ENCODE peak calls at places on chromosomes 3 and 15, in eight cellular contexts. T, X, J, A, S, I, R and E are unnamed samples.

GRCh38 chr15:72110355-72110754 is 7.6 kb downstream of the MYO9A start:
- DNase-seq in A (no peak), T (no peak), J (no peak), R (no peak), X (no peak), S (no peak), I (no peak), E (peak)

GRCh38 chr15:99408236-99409096 is 157.2 kb downstream of the LRRC28 start:
- DNase-seq in X (no peak), I (peak), J (no peak), S (no peak), T (no peak), R (no peak), A (no peak), E (peak)

GRCh38 chr15:70259640-70260066 is 161.9 kb upstream of the TLE3 start:
- DNase-seq in X (no peak), A (no peak), R (no peak), T (no peak), S (no peak), J (no peak), I (no peak), E (no peak)

GRCh38 chr3:27165348-27165747 is 203.8 kb downstream of the NEK10 start:
- DNase-seq in T (no peak), R (no peak), X (no peak), I (peak), S (no peak), A (no peak), J (no peak), E (peak)

GRCh38 chr15:32652178-32652577 is 10.7 kb downstream of the SCG5 start:
- DNase-seq in I (no peak), R (no peak), S (no peak), A (no peak), X (no peak), J (no peak), T (no peak), E (no peak)

GRCh38 chr3:189186093-189186492 is 14.3 kb downstream of the TPRG1 start:
- DNase-seq in I (peak), J (no peak), T (no peak), S (no peak), X (no peak), R (no peak), A (no peak), E (peak)

GRCh38 chr3:156180077-156180476 is 59.7 kb downstream of the KCNAB1 start:
- DNase-seq in A (no peak), R (no peak), S (no peak), J (no peak), I (no peak), T (no peak), X (no peak), E (peak)

GRCh38 chr3:177194319-177194718 is 3.0 kb downstream of the TBL1XR1 start:
- DNase-seq in T (no peak), I (no peak), S (no peak), A (no peak), R (no peak), J (no peak), X (no peak), E (no peak)

GRCh38 chr3:166560253-166560652 is 723.0 kb upstream of the BCHE start:
- DNase-seq in S (no peak), A (no peak), I (no peak), R (no peak), X (no peak), J (no peak), T (no peak), E (no peak)

GRCh38 chr15:97995881-97996603 is 35.5 kb downstream of the ARRDC4 start:
- DNase-seq in X (no peak), T (peak), I (no peak), S (peak), A (no peak), R (no peak), J (no peak), E (peak)

GRCh38 chr3:49020335-49021212 is 1.3 kb upstream of the NDUFAF3 start:
- DNase-seq in J (no peak), R (peak), X (no peak), S (no peak), I (no peak), T (no peak), A (peak), E (no peak)

GRCh38 chr3:186937017-186937875 is 6.9 kb downstream of the ST6GAL1 start:
- DNase-seq in X (no peak), S (no peak), J (no peak), R (no peak), I (no peak), A (no peak), T (no peak), E (no peak)

GRCh38 chr3:127038476-127038875 is 55.6 kb downstream of the PLXNA1 start:
- DNase-seq in I (no peak), A (no peak), T (no peak), S (no peak), J (no peak), X (no peak), R (no peak), E (no peak)

GRCh38 chr15:66899555-66900350 is 165.6 kb upstream of the SMAD3 start:
- DNase-seq in S (peak), A (no peak), I (no peak), J (no peak), X (no peak), R (no peak), T (no peak), E (no peak)

GRCh38 chr3:14472471-14473351 is 67.4 kb downstream of the GRIP2 start:
- DNase-seq in X (no peak), J (no peak), R (no peak), T (no peak), A (no peak), I (peak), S (no peak), E (peak)